ENCODE peak calls at places on chromosomes 4 and X, in five cellular contexts. E, C, J, A and P are unnamed samples.

GRCh38 chrX:71637848-71638247 is 19.5 kb upstream of the CXCR3 start:
- DNase-seq in E (no peak), C (no peak), A (no peak), J (peak), P (no peak)

GRCh38 chrX:97096385-97096784 is 212.7 kb downstream of the RPA4 start:
- DNase-seq in C (no peak), A (no peak), J (no peak), E (no peak), P (no peak)

GRCh38 chr4:84734037-84734436 is 151.1 kb downstream of the CDS1 start:
- DNase-seq in E (no peak), J (no peak), A (no peak), C (no peak), P (no peak)

GRCh38 chrX:69961365-69962072 is 88.2 kb downstream of the AWAT2 start:
- DNase-seq in A (no peak), E (no peak), J (peak), C (no peak), P (no peak)

GRCh38 chr4:107692197-107692596 is 27.8 kb downstream of the PAPSS1 start:
- DNase-seq in J (no peak), C (no peak), E (no peak), A (no peak), P (no peak)

GRCh38 chr4:189059996-189060570 is 880.6 kb upstream of the FRG1 start:
- DNase-seq in E (no peak), J (no peak), A (no peak), C (no peak), P (no peak)

GRCh38 chrX:132837971-132838370 is 120.5 kb downstream of the HS6ST2 start:
- DNase-seq in J (no peak), A (no peak), E (no peak), C (no peak), P (no peak)

GRCh38 chr4:32145987-32146386 is 1425.8 kb downstream of the PCDH7 start:
- DNase-seq in C (no peak), A (no peak), E (no peak), J (no peak), P (no peak)

GRCh38 chr4:112036881-112037280 is 108.4 kb upstream of the FAM241A start:
- DNase-seq in C (no peak), A (no peak), J (no peak), E (no peak), P (no peak)

GRCh38 chrX:86295293-86295692 is 147.0 kb downstream of the DACH2 start:
- DNase-seq in A (no peak), C (no peak), E (no peak), J (no peak), P (no peak)

GRCh38 chrX:44020693-44021092 is 47.5 kb upstream of the NDP start:
- DNase-seq in C (no peak), A (no peak), J (no peak), E (no peak), P (no peak)

GRCh38 chrX:44101300-44101699 is 128.1 kb upstream of the NDP start:
- DNase-seq in A (no peak), E (no peak), J (no peak), C (no peak), P (no peak)

GRCh38 chr4:74123065-74123728 is 24.2 kb upstream of the CXCL2 start:
- DNase-seq in E (no peak), C (no peak), J (peak), A (peak), P (no peak)

GRCh38 chrX:71546879-71547278 is 14.0 kb downstream of the OGT start:
- DNase-seq in E (no peak), J (no peak), A (no peak), C (no peak), P (no peak)

GRCh38 chr4:182192511-182193181 is 50.6 kb upstream of the TENM3 start:
- DNase-seq in C (no peak), E (no peak), A (no peak), J (peak), P (no peak)

GRCh38 chr4:141246683-141247429 is 26.2 kb downstream of the ZNF330 start:
- DNase-seq in E (no peak), J (peak), C (no peak), A (no peak), P (no peak)

GRCh38 chr4:8472689-8473197 is 32.2 kb downstream of the TRMT44 start:
- DNase-seq in C (no peak), J (peak), A (no peak), E (no peak), P (no peak)

GRCh38 chr4:87896020-87896621 is 63.4 kb downstream of the MEPE start:
- DNase-seq in J (peak), E (no peak), C (no peak), A (peak), P (no peak)

GRCh38 chr4:101418055-101418454 is 70.7 kb upstream of the PPP3CA start:
- DNase-seq in J (peak), A (no peak), C (no peak), E (no peak), P (no peak)

GRCh38 chr4:163063891-163064290 is 102.8 kb downstream of the NAF1 start:
- DNase-seq in A (no peak), E (no peak), J (peak), C (no peak), P (no peak)

GRCh38 chr4:39480902-39481695 is 22.2 kb downstream of the LIAS start:
- DNase-seq in J (no peak), A (no peak), E (no peak), C (no peak), P (no peak)

GRCh38 chr4:106063009-106063408 is 167.7 kb downstream of the NPNT start:
- DNase-seq in J (peak), A (no peak), E (no peak), C (no peak), P (no peak)

GRCh38 chr4:85787133-85787532 is 312.2 kb downstream of the ARHGAP24 start:
- DNase-seq in A (no peak), J (peak), C (no peak), E (no peak), P (no peak)

GRCh38 chrX:106898462-106898861 is 4.7 kb downstream of the RIPPLY1 start:
- DNase-seq in E (no peak), A (peak), J (peak), C (no peak), P (no peak)

GRCh38 chrX:42290608-42291007 is 367.3 kb upstream of the CASK start:
- DNase-seq in A (peak), C (no peak), E (no peak), J (peak), P (no peak)
- TF ChIP-seq CTCF in A (peak), C (no peak), E (no peak), J (peak), P (no peak)

GRCh38 chr4:77385124-77385969 is 220.3 kb upstream of the CXCL13 start:
- DNase-seq in A (peak), E (peak), J (peak), C (peak), P (peak)

DNA sequence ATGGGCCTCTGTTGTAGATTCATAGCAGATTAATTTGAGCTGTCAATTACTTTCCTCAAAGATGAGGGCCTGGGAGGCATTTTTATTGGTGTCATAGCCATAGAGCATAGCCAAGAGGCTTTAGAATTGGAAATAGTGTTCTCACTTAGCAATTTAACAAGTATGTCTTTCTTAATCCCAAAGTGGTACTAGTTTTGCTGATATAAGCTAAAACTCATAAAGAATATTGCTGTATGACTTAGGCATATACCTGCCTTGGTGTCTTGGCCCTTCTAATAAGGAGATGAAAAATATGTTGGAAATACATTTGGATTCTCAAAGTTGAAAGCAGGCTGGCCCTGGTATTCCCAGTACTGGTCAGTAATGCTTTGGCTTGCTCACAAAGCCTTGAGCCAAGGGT is 221.5 kb upstream of the CXCL13 start:
- DNase-seq in E (no peak), J (no peak), A (no peak), C (no peak), P (no peak)
- TF ChIP-seq CTCF in E (no peak), J (no peak), A (no peak), C (no peak), P (no peak)

DNA sequence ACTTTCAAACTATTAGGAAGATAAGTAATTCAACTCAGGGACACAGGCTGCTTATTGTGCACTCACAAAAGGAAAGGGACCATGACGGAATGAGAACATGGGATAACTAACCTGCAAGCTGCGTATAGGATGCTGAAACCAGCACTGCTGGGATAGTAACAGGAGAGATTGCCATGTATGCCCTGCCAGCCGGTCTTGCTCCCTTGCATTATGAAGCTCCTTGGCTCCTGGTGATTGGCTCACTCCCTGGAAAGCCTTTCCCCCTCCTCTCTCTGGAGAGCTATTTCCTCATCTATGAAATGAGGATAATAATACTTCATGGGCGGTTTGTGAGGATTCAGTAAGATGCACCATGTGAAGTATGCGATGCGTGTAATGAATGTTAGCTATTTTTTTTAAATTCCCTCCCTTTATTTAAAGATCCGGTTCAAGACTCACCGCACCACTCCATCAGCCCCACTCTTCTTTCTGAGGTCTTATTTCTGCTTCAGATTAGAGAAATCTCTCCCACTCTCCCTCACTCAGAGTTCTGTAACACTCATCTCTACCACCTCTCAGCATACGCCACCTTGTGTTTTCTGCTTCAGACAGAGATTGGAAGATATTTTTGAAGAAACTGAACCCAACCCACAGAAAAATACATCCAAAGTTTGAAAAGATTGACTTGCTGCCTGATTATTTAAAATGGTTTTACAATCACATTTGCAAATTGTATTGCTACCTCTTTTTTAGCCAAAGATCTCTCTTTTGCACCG is 18.4 kb downstream of the MSMO1 start:
- DNase-seq in C (no peak), J (no peak), A (no peak), E (no peak), P (no peak)
- TF ChIP-seq CTCF in C (no peak), J (no peak), A (peak), E (no peak), P (no peak)

GRCh38 chr4:116702949-116703348 is 382.4 kb downstream of the TRAM1L1 start:
- DNase-seq in J (peak), E (no peak), A (peak), C (no peak), P (no peak)
- TF ChIP-seq CTCF in J (no peak), E (no peak), A (peak), C (no peak), P (no peak)

GRCh38 chr4:2787230-2788100 is 5.4 kb upstream of the SH3BP2 start:
- DNase-seq in C (peak), J (no peak), A (no peak), E (peak), P (no peak)
- TF ChIP-seq CTCF in C (no peak), J (no peak), A (peak), E (no peak), P (no peak)

GRCh38 chrX:151402719-151403390 is 5.8 kb downstream of the VMA21 start:
- DNase-seq in C (peak), J (no peak), E (no peak), A (no peak), P (no peak)
- TF ChIP-seq CTCF in C (no peak), J (no peak), E (no peak), A (no peak), P (no peak)

GRCh38 chrX:41133551-41133950 is 48.3 kb downstream of the USP9X start:
- DNase-seq in A (no peak), J (no peak), E (no peak), C (no peak), P (no peak)

GRCh38 chrX:41142130-41142529 is 56.9 kb downstream of the USP9X start:
- DNase-seq in J (no peak), A (no peak), E (no peak), C (no peak), P (no peak)

GRCh38 chrX:41131766-41132165 is 46.5 kb downstream of the USP9X start:
- DNase-seq in J (no peak), E (no peak), C (no peak), A (no peak), P (no peak)

DNA sequence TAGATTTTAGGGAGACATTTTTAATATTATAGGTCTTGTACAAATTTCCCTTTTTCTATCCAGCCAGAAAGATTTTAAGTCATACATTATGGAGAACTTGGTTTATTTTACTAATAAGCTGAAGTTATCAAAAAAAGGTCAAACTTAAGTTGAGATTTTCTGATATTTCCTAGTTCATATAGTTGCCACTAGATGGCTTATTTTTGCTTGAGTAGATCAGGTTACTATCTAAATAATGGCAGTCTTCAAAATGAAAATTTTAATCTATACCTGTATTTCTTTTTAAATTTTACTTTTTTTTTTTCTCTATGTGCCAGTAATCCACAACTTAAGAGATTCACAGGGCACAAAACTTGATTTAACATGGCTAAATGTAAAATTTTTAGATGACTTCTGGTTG is 52.3 kb downstream of the USP9X start:
- DNase-seq in J (no peak), C (no peak), E (no peak), A (no peak), P (no peak)
- TF ChIP-seq CTCF in J (peak), C (peak), E (no peak), A (no peak), P (peak)

DNA sequence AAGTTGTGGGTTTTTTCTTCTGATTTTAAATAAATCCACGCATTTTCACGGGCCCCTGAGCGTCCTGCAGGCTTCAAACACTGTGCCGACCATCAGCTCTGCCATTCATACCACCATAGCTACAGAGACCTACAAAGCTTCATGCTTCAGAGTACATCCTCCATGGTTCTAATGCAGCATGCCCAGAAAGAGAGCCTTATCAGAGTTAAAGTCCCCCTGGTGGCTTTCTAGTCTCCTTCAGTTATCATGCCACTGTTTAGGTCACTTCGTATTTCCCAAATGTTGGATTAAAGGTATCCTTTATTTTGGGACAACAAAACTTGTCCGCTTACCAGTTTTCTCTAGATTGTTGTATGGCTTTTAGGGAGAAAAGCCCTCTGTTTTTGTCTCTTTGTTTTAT is 66.7 kb upstream of the VCX2 start:
- DNase-seq in J (no peak), A (peak), E (no peak), C (no peak), P (no peak)
- TF ChIP-seq CTCF in J (no peak), A (no peak), E (no peak), C (no peak), P (no peak)

DNA sequence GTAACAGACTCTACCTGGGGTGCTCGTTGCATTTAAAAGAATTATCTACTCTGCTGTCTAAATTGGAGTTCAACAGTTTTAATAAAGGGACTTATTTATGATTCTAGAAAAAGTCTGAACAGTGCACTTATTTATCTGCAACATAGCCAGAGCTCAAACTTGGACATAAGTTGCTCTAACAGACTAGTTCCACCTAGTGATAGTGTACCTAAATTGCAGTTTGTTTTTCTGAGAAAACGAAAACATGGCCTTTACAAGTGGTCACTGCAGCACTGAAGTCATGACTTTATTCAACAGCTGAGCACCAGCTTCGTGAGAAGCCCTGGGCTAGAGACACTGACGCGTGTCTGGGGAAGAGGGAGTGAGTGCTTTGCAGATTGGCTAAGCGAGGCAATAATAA is 77.3 kb upstream of the IGSF1 start:
- DNase-seq in A (peak), C (no peak), E (no peak), J (no peak), P (no peak)
- TF ChIP-seq CTCF in A (peak), C (no peak), E (no peak), J (no peak), P (peak)